ENCODE peak calls at places on chromosomes 1 and 21, in six cellular contexts. O is MM.1S, Z is putamen, G is AG08396, N is nucleus accumbens, R is cardiac fibroblast. U is an unnamed sample.

GRCh38 chr1:245128381-245128780 is 26.4 kb upstream of the KIF26B start:
- DNase-seq in O (no peak), G (no peak), N (no peak), R (no peak), Z (no peak), U (no peak)

GRCh38 chr21:38505654-38506523 is 7.6 kb upstream of the ERG start:
- DNase-seq in O (peak; percentile 69), N (no peak), Z (peak; percentile 39), G (peak; percentile 46), R (peak; percentile 89), U (peak; percentile 50)

GRCh38 chr1:89462250-89462649 is 62.4 kb upstream of the LRRC8B start:
- DNase-seq in O (no peak), Z (no peak), N (no peak), G (no peak), R (no peak), U (no peak)

GRCh38 chr1:16398371-16398953 is 31.4 kb downstream of the SZRD1 start:
- DNase-seq in R (no peak), O (no peak), G (no peak), N (no peak), Z (no peak), U (no peak)

GRCh38 chr1:150537732-150538684 is 11.2 kb upstream of the ADAMTSL4 start:
- DNase-seq in N (no peak), O (no peak), Z (no peak), G (peak; percentile 63), R (peak; percentile 88), U (peak; percentile 35)

GRCh38 chr1:54803761-54804470 is 2.8 kb upstream of the TTC22 start:
- DNase-seq in G (peak; percentile 73), Z (no peak), O (no peak), R (peak; percentile 58), N (no peak), U (no peak)

GRCh38 chr1:183092350-183092749 is 69.1 kb downstream of the LAMC1 start:
- DNase-seq in R (no peak), O (no peak), Z (no peak), G (no peak), N (no peak), U (no peak)

GRCh38 chr1:10745886-10746455 is 50.5 kb downstream of the CASZ1 start:
- DNase-seq in O (no peak), G (no peak), N (no peak), Z (no peak), R (no peak), U (no peak)

GRCh38 chr1:174466607-174467006 is 18.8 kb downstream of the GPR52 start:
- DNase-seq in O (no peak), Z (no peak), G (no peak), R (no peak), N (no peak), U (no peak)

GRCh38 chr1:21933397-21934248 is 3.5 kb downstream of the HSPG2 start:
- DNase-seq in N (no peak), O (no peak), G (no peak), Z (no peak), R (no peak), U (peak; percentile 79)

GRCh38 chr21:44804762-44805161 is 3.1 kb upstream of the UBE2G2 start:
- DNase-seq in R (no peak), O (no peak), G (no peak), N (no peak), Z (no peak), U (no peak)

GRCh38 chr1:36889846-36890245 is 144.5 kb downstream of the GRIK3 start:
- DNase-seq in O (no peak), R (no peak), G (no peak), Z (no peak), N (no peak), U (no peak)

GRCh38 chr1:22048351-22049192 is 3.9 kb upstream of the CDC42 start:
- DNase-seq in R (peak; percentile 59), O (no peak), G (peak; percentile 52), N (no peak), Z (no peak), U (peak; percentile 29)

GRCh38 chr1:75630004-75630403 is 19.1 kb upstream of the SLC44A5 start:
- DNase-seq in N (no peak), G (no peak), Z (no peak), O (no peak), R (no peak), U (no peak)

GRCh38 chr1:57276916-57277315 is 146.9 kb downstream of the DAB1 start:
- DNase-seq in Z (no peak), N (no peak), R (no peak), O (no peak), G (no peak), U (no peak)

GRCh38 chr21:28982637-28983036 is 10.0 kb downstream of the LTN1 start:
- DNase-seq in R (no peak), Z (no peak), G (no peak), O (no peak), N (no peak), U (no peak)

GRCh38 chr1:153866045-153866850 is 56.5 kb downstream of the GATAD2B start:
- DNase-seq in O (peak; percentile 80), Z (no peak), G (no peak), N (no peak), R (peak; percentile 50), U (no peak)

GRCh38 chr1:229129306-229130027 is 141.4 kb upstream of the RAB4A start:
- DNase-seq in O (no peak), R (no peak), G (no peak), N (no peak), Z (no peak), U (no peak)

GRCh38 chr1:21956720-21957552 is 19.8 kb upstream of the HSPG2 start:
- DNase-seq in Z (no peak), G (peak; percentile 30), N (no peak), R (peak; percentile 52), O (no peak), U (peak; percentile 35)

GRCh38 chr1:160481979-160482596 is 41.0 kb downstream of the SLAMF6 start:
- DNase-seq in N (no peak), Z (no peak), O (no peak), R (no peak), G (no peak), U (no peak)

U was measured in LHCN-M2.